ENCODE peak calls at places on chromosomes 6 and 20, in four cellular contexts. One of them, this sample, is unnamed. For H3K4me1, the result is how much of the 10 kb centered on the place peaks cover.

GRCh38 chr6:159529820-159530405 is 163.1 kb downstream of the SOD2 start:
- DNase-seq in psoas muscle: no peak
- DNase-seq in K562: no peak
- DNase-seq in Panc1: no peak
- DNase-seq in this sample: no peak

GRCh38 chr6:70312165-70312564 is 9.3 kb upstream of the COL9A1 start:
- DNase-seq in psoas muscle: no peak
- DNase-seq in K562: no peak
- DNase-seq in Panc1: no peak
- DNase-seq in this sample: peak

GRCh38 chr6:39166189-39166917 is 51.4 kb upstream of the SAYSD1 start:
- DNase-seq in psoas muscle: peak
- DNase-seq in K562: peak
- DNase-seq in Panc1: peak
- DNase-seq in this sample: peak

GRCh38 chr6:108966855-108967755 is 118.9 kb downstream of the ARMC2 start:
- DNase-seq in psoas muscle: peak
- DNase-seq in K562: no peak
- DNase-seq in Panc1: no peak
- DNase-seq in this sample: peak

GRCh38 chr6:122028933-122029332 is 370.5 kb upstream of the HSF2 start:
- DNase-seq in psoas muscle: no peak
- DNase-seq in K562: no peak
- DNase-seq in Panc1: no peak
- DNase-seq in this sample: peak

GRCh38 chr6:133040025-133040838 is 200.9 kb upstream of the EYA4 start:
- DNase-seq in psoas muscle: no peak
- DNase-seq in K562: no peak
- DNase-seq in Panc1: no peak
- DNase-seq in this sample: peak

GRCh38 chr6:150008588-150008987 is 16.7 kb downstream of the RAET1L start:
- DNase-seq in psoas muscle: no peak
- DNase-seq in K562: peak
- DNase-seq in Panc1: no peak
- DNase-seq in this sample: peak

GRCh38 chr6:82691997-82692396 is 328.4 kb downstream of the TPBG start:
- DNase-seq in psoas muscle: no peak
- DNase-seq in K562: no peak
- DNase-seq in Panc1: no peak
- DNase-seq in this sample: no peak

GRCh38 chr6:6751615-6752014 is 163.1 kb downstream of the LY86 start:
- DNase-seq in psoas muscle: no peak
- DNase-seq in K562: peak
- DNase-seq in Panc1: no peak
- DNase-seq in this sample: peak

GRCh38 chr6:11795403-11795802 is 16.8 kb upstream of the ADTRP start:
- DNase-seq in psoas muscle: no peak
- DNase-seq in K562: no peak
- DNase-seq in Panc1: no peak
- DNase-seq in this sample: no peak

GRCh38 chr20:23143986-23144695 is 58.0 kb upstream of the CD93 start:
- DNase-seq in psoas muscle: no peak
- DNase-seq in K562: no peak
- DNase-seq in Panc1: no peak
- DNase-seq in this sample: no peak
- H3K27ac ChIP-seq in psoas muscle: peak
- H3K27ac ChIP-seq in K562: no peak
- H3K27ac ChIP-seq in Panc1: no peak
- H3K27ac ChIP-seq in this sample: no peak

GRCh38 chr20:32506721-32507120 is 78.4 kb downstream of the NOL4L start:
- DNase-seq in psoas muscle: no peak
- DNase-seq in K562: no peak
- DNase-seq in Panc1: no peak
- DNase-seq in this sample: no peak
- H3K4me1 ChIP-seq in psoas muscle: under half
- H3K4me1 ChIP-seq in K562: under half
- H3K4me1 ChIP-seq in Panc1: under half
- H3K4me1 ChIP-seq in this sample: under half

DNA sequence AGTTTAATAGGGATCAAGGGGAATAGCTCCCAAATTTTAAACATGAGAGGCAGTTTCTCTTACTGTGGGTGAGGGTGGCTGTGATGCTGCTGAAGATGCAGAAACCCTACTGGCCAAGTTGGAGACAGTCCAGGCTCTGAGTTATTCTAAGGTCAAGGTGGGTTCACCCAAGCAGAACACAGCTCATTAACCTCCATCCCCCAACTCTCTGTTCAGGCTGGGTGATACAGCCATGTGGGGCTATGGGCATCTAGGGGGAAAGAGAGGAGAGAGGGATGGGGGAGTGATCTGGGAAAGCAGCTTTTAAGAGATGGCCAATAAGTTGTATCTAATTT is 18.9 kb upstream of the TRAM2 start:
- DNase-seq in psoas muscle: no peak
- DNase-seq in K562: no peak
- DNase-seq in Panc1: no peak
- DNase-seq in this sample: no peak
- H3K27ac ChIP-seq in psoas muscle: peak
- H3K27ac ChIP-seq in K562: no peak
- H3K27ac ChIP-seq in Panc1: peak
- H3K27ac ChIP-seq in this sample: no peak

DNA sequence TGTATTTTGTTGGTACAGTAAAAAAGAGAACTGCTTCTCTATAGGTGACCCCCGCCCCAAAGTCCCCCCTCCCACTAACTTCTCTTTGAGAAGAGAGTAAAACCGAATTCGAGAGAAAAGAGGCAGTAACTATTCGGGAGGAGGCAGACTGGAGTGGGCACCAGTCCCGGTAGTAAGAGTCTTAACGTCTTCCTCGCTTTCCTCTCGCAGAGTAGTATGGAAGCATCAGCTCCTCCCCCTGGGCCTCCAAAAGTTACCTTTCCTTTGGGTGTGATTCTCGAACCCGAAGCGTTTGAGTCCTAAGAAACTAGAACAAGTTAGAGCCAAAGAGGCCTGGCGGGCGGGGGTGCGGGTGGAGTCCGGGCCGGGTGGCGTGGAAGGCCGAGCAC is 425 bp upstream of the DSE start:
- DNase-seq in psoas muscle: no peak
- DNase-seq in K562: no peak
- DNase-seq in Panc1: no peak
- DNase-seq in this sample: peak
- H3K4me1 ChIP-seq in psoas muscle: under half
- H3K4me1 ChIP-seq in K562: under half
- H3K4me1 ChIP-seq in Panc1: under half
- H3K4me1 ChIP-seq in this sample: under half

DNA sequence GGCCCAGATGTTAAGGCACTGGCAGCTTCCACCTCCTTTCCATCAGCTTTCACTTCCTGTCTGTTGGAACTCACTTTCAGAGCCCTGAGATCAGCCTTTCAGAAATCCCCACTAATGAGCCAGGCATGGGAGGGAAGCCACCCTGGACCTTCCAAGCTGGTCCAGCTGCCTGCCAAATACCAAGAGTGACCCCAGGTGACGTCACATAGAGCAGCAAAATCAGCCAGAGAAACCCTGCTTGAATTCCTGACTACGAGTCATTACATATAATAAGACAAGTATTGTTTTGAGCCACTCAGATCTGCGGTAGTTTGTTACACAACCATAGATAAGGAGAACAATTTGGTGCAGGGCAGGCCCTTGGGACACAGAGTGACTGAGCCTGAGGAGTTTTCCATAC is 556.0 kb upstream of the JAG1 start:
- DNase-seq in psoas muscle: peak
- DNase-seq in K562: no peak
- DNase-seq in Panc1: peak
- DNase-seq in this sample: peak
- H3K27ac ChIP-seq in psoas muscle: no peak
- H3K27ac ChIP-seq in K562: no peak
- H3K27ac ChIP-seq in Panc1: peak
- H3K27ac ChIP-seq in this sample: peak

GRCh38 chr6:53328375-53328774 is 20.4 kb downstream of the ELOVL5 start:
- DNase-seq in psoas muscle: no peak
- DNase-seq in K562: no peak
- DNase-seq in Panc1: no peak
- DNase-seq in this sample: no peak

GRCh38 chr6:53327017-53327395 is 21.7 kb downstream of the ELOVL5 start:
- DNase-seq in psoas muscle: no peak
- DNase-seq in K562: no peak
- DNase-seq in Panc1: no peak
- DNase-seq in this sample: no peak

GRCh38 chr6:53326372-53327016 is 22.3 kb downstream of the ELOVL5 start:
- DNase-seq in psoas muscle: peak
- DNase-seq in K562: no peak
- DNase-seq in Panc1: peak
- DNase-seq in this sample: peak

GRCh38 chr6:53322188-53323029 is 26.3 kb downstream of the ELOVL5 start:
- DNase-seq in psoas muscle: no peak
- DNase-seq in K562: no peak
- DNase-seq in Panc1: no peak
- DNase-seq in this sample: no peak

GRCh38 chr6:53325785-53326184 is 23.0 kb downstream of the ELOVL5 start:
- DNase-seq in psoas muscle: no peak
- DNase-seq in K562: no peak
- DNase-seq in Panc1: no peak
- DNase-seq in this sample: no peak
- H3K4me1 ChIP-seq in psoas muscle: under half
- H3K4me1 ChIP-seq in K562: under half
- H3K4me1 ChIP-seq in Panc1: half or more
- H3K4me1 ChIP-seq in this sample: under half